ENCODE peak calls at places on chromosome 13, in six cellular contexts. One of them, this sample, is unnamed.

GRCh38 chr13:48624858-48625257 is 28.9 kb upstream of the CYSLTR2 start:
- DNase-seq in fibroblast of lung: peak; percentile 10
- DNase-seq in endothelial cell: no peak
- DNase-seq in tibial artery: no peak
- DNase-seq in dorsolateral prefrontal cortex: no peak
- DNase-seq in left ventricle myocardium inferior: no peak
- DNase-seq in this sample: no peak

GRCh38 chr13:76795701-76796695 is 90.2 kb downstream of the KCTD12 start:
- DNase-seq in fibroblast of lung: no peak
- DNase-seq in endothelial cell: no peak
- DNase-seq in tibial artery: no peak
- DNase-seq in dorsolateral prefrontal cortex: no peak
- DNase-seq in left ventricle myocardium inferior: no peak
- DNase-seq in this sample: no peak

GRCh38 chr13:33312150-33312908 is 26.8 kb upstream of the STARD13 start:
- DNase-seq in fibroblast of lung: peak; percentile 14
- DNase-seq in endothelial cell: no peak
- DNase-seq in tibial artery: no peak
- DNase-seq in dorsolateral prefrontal cortex: no peak
- DNase-seq in left ventricle myocardium inferior: no peak
- DNase-seq in this sample: no peak

GRCh38 chr13:59680429-59681024 is 483.2 kb downstream of the DIAPH3 start:
- DNase-seq in fibroblast of lung: peak; percentile 14
- DNase-seq in endothelial cell: no peak
- DNase-seq in tibial artery: no peak
- DNase-seq in dorsolateral prefrontal cortex: no peak
- DNase-seq in left ventricle myocardium inferior: no peak
- DNase-seq in this sample: no peak

GRCh38 chr13:107301724-107302374 is 733.9 kb upstream of the ARGLU1 start:
- DNase-seq in fibroblast of lung: no peak
- DNase-seq in endothelial cell: no peak
- DNase-seq in tibial artery: no peak
- DNase-seq in dorsolateral prefrontal cortex: no peak
- DNase-seq in left ventricle myocardium inferior: no peak
- DNase-seq in this sample: no peak

GRCh38 chr13:27283906-27284523 is 13.4 kb downstream of the RASL11A start:
- DNase-seq in fibroblast of lung: no peak
- DNase-seq in endothelial cell: no peak
- DNase-seq in tibial artery: peak; percentile 37
- DNase-seq in dorsolateral prefrontal cortex: no peak
- DNase-seq in left ventricle myocardium inferior: no peak
- DNase-seq in this sample: no peak

GRCh38 chr13:51765142-51765515 is 38.8 kb downstream of the DHRS12 start:
- DNase-seq in fibroblast of lung: no peak
- DNase-seq in endothelial cell: no peak
- DNase-seq in tibial artery: no peak
- DNase-seq in dorsolateral prefrontal cortex: no peak
- DNase-seq in left ventricle myocardium inferior: no peak
- DNase-seq in this sample: no peak

GRCh38 chr13:83333614-83334388 is 548.5 kb downstream of the SLITRK1 start:
- DNase-seq in fibroblast of lung: peak; percentile 13
- DNase-seq in endothelial cell: no peak
- DNase-seq in tibial artery: no peak
- DNase-seq in dorsolateral prefrontal cortex: no peak
- DNase-seq in left ventricle myocardium inferior: no peak
- DNase-seq in this sample: no peak

GRCh38 chr13:73059460-73060250 is 850 bp downstream of the KLF5 start:
- DNase-seq in fibroblast of lung: peak; percentile 36
- DNase-seq in endothelial cell: peak; percentile 57
- DNase-seq in tibial artery: peak; percentile 24
- DNase-seq in dorsolateral prefrontal cortex: no peak
- DNase-seq in left ventricle myocardium inferior: peak; percentile 51
- DNase-seq in this sample: no peak

GRCh38 chr13:73060251-73061160 is 1.7 kb downstream of the KLF5 start:
- DNase-seq in fibroblast of lung: peak; percentile 86
- DNase-seq in endothelial cell: no peak
- DNase-seq in tibial artery: peak; percentile 23
- DNase-seq in dorsolateral prefrontal cortex: no peak
- DNase-seq in left ventricle myocardium inferior: no peak
- DNase-seq in this sample: no peak

GRCh38 chr13:73057284-73058025 is 1.4 kb upstream of the KLF5 start:
- DNase-seq in fibroblast of lung: no peak
- DNase-seq in endothelial cell: no peak
- DNase-seq in tibial artery: no peak
- DNase-seq in dorsolateral prefrontal cortex: no peak
- DNase-seq in left ventricle myocardium inferior: no peak
- DNase-seq in this sample: no peak

GRCh38 chr13:73058432-73058740 is 419 bp upstream of the KLF5 start:
- DNase-seq in fibroblast of lung: no peak
- DNase-seq in endothelial cell: no peak
- DNase-seq in tibial artery: no peak
- DNase-seq in dorsolateral prefrontal cortex: no peak
- DNase-seq in left ventricle myocardium inferior: no peak
- DNase-seq in this sample: no peak

DNA sequence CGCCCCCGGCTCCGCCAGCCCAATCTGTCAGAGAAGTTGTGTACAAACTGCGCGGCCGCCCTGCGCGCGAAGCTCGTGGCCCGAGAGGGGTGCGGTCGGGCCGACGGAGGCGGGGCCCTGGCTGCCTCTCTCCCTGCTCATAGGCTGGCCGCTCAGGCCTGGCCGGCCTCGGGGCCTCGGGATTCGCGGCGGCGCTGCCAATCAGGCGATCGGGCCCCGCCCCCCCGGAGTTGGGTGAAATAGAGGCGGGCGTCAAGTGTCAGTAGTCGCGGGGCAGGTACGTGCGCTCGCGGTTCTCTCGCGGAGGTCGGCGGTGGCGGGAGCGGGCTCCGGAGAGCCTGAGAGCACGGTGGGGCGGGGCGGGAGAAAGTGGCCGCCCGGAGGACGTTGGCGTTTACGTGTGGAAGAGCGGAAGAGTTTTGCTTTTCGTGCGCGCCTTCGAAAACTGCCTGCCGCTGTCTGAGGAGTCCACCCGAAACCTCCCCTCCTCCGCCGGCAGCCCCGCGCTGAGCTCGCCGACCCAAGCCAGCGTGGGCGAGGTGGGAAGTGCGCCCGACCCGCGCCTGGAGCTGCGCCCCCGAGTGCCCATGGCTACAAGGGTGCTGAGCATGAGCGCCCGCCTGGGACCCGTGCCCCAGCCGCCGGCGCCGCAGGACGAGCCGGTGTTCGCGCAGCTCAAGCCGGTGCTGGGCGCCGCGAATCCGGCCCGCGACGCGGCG is at the start of gene KLF5:
- DNase-seq in fibroblast of lung: peak; percentile 94
- DNase-seq in endothelial cell: peak; percentile 98
- DNase-seq in tibial artery: peak; percentile 97
- DNase-seq in dorsolateral prefrontal cortex: peak; percentile 90
- DNase-seq in left ventricle myocardium inferior: peak; percentile 95
- DNase-seq in this sample: peak; percentile 96
- TF ChIP-seq CTCF in fibroblast of lung: no peak
- TF ChIP-seq CTCF in endothelial cell: no peak
- TF ChIP-seq CTCF in tibial artery: no peak
- TF ChIP-seq CTCF in dorsolateral prefrontal cortex: no peak
- TF ChIP-seq CTCF in left ventricle myocardium inferior: peak; percentile 1
- TF ChIP-seq CTCF in this sample: no peak

DNA sequence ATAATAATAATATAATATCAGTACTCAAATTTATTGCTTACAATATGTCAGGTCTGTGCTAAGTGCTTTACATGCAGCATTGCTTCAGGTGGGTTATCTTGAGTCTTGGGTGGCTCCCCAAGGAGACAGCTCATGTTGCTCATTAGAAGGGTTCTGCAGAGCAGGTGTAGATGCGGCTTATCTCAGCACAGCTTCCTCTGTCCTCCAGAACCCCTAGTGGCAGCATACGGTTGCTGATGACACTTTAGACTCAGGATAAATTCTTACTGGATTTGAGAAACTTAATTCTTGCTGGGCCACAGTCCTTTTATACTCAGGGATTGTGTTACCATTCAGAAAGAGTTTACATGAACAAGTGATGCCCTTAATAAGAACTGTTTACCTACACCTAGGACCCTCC is 8.9 kb downstream of the COG3 start:
- DNase-seq in fibroblast of lung: no peak
- DNase-seq in endothelial cell: no peak
- DNase-seq in tibial artery: no peak
- DNase-seq in dorsolateral prefrontal cortex: no peak
- DNase-seq in left ventricle myocardium inferior: no peak
- DNase-seq in this sample: no peak
- TF ChIP-seq CTCF in fibroblast of lung: peak; percentile 7
- TF ChIP-seq CTCF in endothelial cell: peak; percentile 22
- TF ChIP-seq CTCF in tibial artery: no peak
- TF ChIP-seq CTCF in dorsolateral prefrontal cortex: no peak
- TF ChIP-seq CTCF in left ventricle myocardium inferior: peak; percentile 20
- TF ChIP-seq CTCF in this sample: no peak

GRCh38 chr13:39809466-39809865 is 154.0 kb downstream of the COG6 start:
- DNase-seq in fibroblast of lung: no peak
- DNase-seq in endothelial cell: no peak
- DNase-seq in tibial artery: no peak
- DNase-seq in dorsolateral prefrontal cortex: no peak
- DNase-seq in left ventricle myocardium inferior: no peak
- DNase-seq in this sample: no peak

GRCh38 chr13:39811051-39811450 is 155.6 kb downstream of the COG6 start:
- DNase-seq in fibroblast of lung: no peak
- DNase-seq in endothelial cell: no peak
- DNase-seq in tibial artery: no peak
- DNase-seq in dorsolateral prefrontal cortex: no peak
- DNase-seq in left ventricle myocardium inferior: no peak
- DNase-seq in this sample: no peak

GRCh38 chr13:39810091-39810877 is 154.8 kb downstream of the COG6 start:
- DNase-seq in fibroblast of lung: no peak
- DNase-seq in endothelial cell: no peak
- DNase-seq in tibial artery: no peak
- DNase-seq in dorsolateral prefrontal cortex: no peak
- DNase-seq in left ventricle myocardium inferior: no peak
- DNase-seq in this sample: no peak

GRCh38 chr13:39815345-39816111 is 160.1 kb downstream of the COG6 start:
- DNase-seq in fibroblast of lung: no peak
- DNase-seq in endothelial cell: no peak
- DNase-seq in tibial artery: no peak
- DNase-seq in dorsolateral prefrontal cortex: no peak
- DNase-seq in left ventricle myocardium inferior: no peak
- DNase-seq in this sample: no peak

GRCh38 chr13:39811696-39812095 is 156.2 kb downstream of the COG6 start:
- DNase-seq in fibroblast of lung: no peak
- DNase-seq in endothelial cell: no peak
- DNase-seq in tibial artery: no peak
- DNase-seq in dorsolateral prefrontal cortex: no peak
- DNase-seq in left ventricle myocardium inferior: no peak
- DNase-seq in this sample: no peak
- TF ChIP-seq CTCF in fibroblast of lung: no peak
- TF ChIP-seq CTCF in endothelial cell: no peak
- TF ChIP-seq CTCF in tibial artery: no peak
- TF ChIP-seq CTCF in dorsolateral prefrontal cortex: no peak
- TF ChIP-seq CTCF in left ventricle myocardium inferior: no peak
- TF ChIP-seq CTCF in this sample: no peak

GRCh38 chr13:45121421-45121820 is 1.1 kb downstream of the GTF2F2 start:
- DNase-seq in fibroblast of lung: peak; percentile 43
- DNase-seq in endothelial cell: no peak
- DNase-seq in tibial artery: no peak
- DNase-seq in dorsolateral prefrontal cortex: no peak
- DNase-seq in left ventricle myocardium inferior: no peak
- DNase-seq in this sample: no peak
- TF ChIP-seq CTCF in fibroblast of lung: no peak
- TF ChIP-seq CTCF in endothelial cell: peak; percentile 21
- TF ChIP-seq CTCF in tibial artery: no peak
- TF ChIP-seq CTCF in dorsolateral prefrontal cortex: no peak
- TF ChIP-seq CTCF in left ventricle myocardium inferior: no peak
- TF ChIP-seq CTCF in this sample: no peak

GRCh38 chr13:75226755-75227435 is 255.1 kb downstream of the TBC1D4 start:
- DNase-seq in fibroblast of lung: peak; percentile 99
- DNase-seq in endothelial cell: no peak
- DNase-seq in tibial artery: no peak
- DNase-seq in dorsolateral prefrontal cortex: no peak
- DNase-seq in left ventricle myocardium inferior: no peak
- DNase-seq in this sample: no peak
- TF ChIP-seq CTCF in fibroblast of lung: no peak
- TF ChIP-seq CTCF in endothelial cell: no peak
- TF ChIP-seq CTCF in tibial artery: no peak
- TF ChIP-seq CTCF in dorsolateral prefrontal cortex: no peak
- TF ChIP-seq CTCF in left ventricle myocardium inferior: no peak
- TF ChIP-seq CTCF in this sample: no peak

DNA sequence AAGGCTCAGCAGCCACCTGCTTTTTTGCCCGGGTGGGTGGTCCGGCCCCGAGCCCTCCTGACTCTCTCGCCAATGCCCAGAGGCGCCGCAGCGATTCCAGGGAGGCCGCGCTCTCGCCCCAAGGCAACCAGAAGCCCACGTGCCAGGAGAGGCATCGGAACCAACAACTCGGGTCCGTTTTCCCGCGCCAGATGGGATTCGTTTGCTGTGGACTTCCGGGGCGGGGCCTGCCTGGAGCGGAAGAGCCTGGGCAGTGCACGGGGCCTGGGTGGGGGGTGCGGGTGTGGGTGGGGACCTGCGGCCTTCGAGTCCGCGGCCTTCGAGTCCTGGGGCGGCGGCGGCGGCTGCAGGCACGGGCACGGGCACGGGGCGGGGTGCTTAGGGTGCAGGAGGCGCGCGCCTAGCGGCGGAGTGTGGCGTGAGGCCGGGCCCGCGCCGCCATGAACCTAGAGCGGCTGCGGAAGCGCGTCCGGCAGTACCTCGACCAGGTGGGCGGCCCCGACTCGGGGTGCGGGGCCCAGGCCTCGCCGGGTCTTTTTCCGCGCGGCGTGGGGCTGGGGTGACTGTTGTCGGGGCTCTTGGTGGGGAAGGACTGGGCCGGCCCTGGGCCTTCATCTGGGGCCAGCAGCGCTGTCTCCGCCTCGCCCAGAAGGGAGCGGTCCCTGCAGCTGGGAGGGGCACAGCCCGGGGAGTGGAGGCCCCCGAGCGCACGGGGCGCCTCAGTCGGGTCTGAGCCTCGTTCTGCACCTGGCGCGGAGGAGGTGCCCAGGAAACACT is at the start of gene CDC16:
- DNase-seq in fibroblast of lung: peak; percentile 90
- DNase-seq in endothelial cell: peak; percentile 70
- DNase-seq in tibial artery: peak; percentile 93
- DNase-seq in dorsolateral prefrontal cortex: peak; percentile 96
- DNase-seq in left ventricle myocardium inferior: peak; percentile 94
- DNase-seq in this sample: peak; percentile 79
- TF ChIP-seq CTCF in fibroblast of lung: no peak
- TF ChIP-seq CTCF in endothelial cell: no peak
- TF ChIP-seq CTCF in tibial artery: no peak
- TF ChIP-seq CTCF in dorsolateral prefrontal cortex: no peak
- TF ChIP-seq CTCF in left ventricle myocardium inferior: peak; percentile 47
- TF ChIP-seq CTCF in this sample: no peak

GRCh38 chr13:105979131-105979530 is 556.3 kb downstream of the EFNB2 start:
- DNase-seq in fibroblast of lung: no peak
- DNase-seq in endothelial cell: no peak
- DNase-seq in tibial artery: no peak
- DNase-seq in dorsolateral prefrontal cortex: no peak
- DNase-seq in left ventricle myocardium inferior: no peak
- DNase-seq in this sample: no peak
- TF ChIP-seq CTCF in fibroblast of lung: no peak
- TF ChIP-seq CTCF in endothelial cell: no peak
- TF ChIP-seq CTCF in tibial artery: no peak
- TF ChIP-seq CTCF in dorsolateral prefrontal cortex: no peak
- TF ChIP-seq CTCF in left ventricle myocardium inferior: no peak
- TF ChIP-seq CTCF in this sample: no peak

GRCh38 chr13:103236213-103236612 is 170.0 kb upstream of the SLC10A2 start:
- DNase-seq in fibroblast of lung: no peak
- DNase-seq in endothelial cell: no peak
- DNase-seq in tibial artery: no peak
- DNase-seq in dorsolateral prefrontal cortex: no peak
- DNase-seq in left ventricle myocardium inferior: no peak
- DNase-seq in this sample: no peak
- TF ChIP-seq CTCF in fibroblast of lung: peak; percentile 16
- TF ChIP-seq CTCF in endothelial cell: no peak
- TF ChIP-seq CTCF in tibial artery: no peak
- TF ChIP-seq CTCF in dorsolateral prefrontal cortex: no peak
- TF ChIP-seq CTCF in left ventricle myocardium inferior: no peak
- TF ChIP-seq CTCF in this sample: no peak